ENCODE peak calls at places on chromosomes 7 and 10, in five cellular contexts. Y, J, U, L and N are unnamed samples.
A peak's percentile ranks its signal among the peaks of the same experiment; 100 is the strongest.

GRCh38 chr7:73555411-73555982 is 2.0 kb downstream of the BCL7B start:
- DNase-seq in U (no peak), J (no peak), Y (peak; percentile 68), L (no peak), N (no peak)

GRCh38 chr7:110921478-110922210 is 169.3 kb upstream of the LRRN3 start:
- DNase-seq in J (peak; percentile 55), U (no peak), Y (no peak), L (no peak), N (no peak)

GRCh38 chr10:23047201-23048050 is 48.0 kb upstream of the MSRB2 start:
- DNase-seq in J (peak; percentile 12), Y (no peak), U (no peak), L (no peak), N (no peak)

GRCh38 chr7:21305455-21306235 is 122.2 kb upstream of the SP4 start:
- DNase-seq in Y (peak; percentile 50), L (no peak), J (no peak), U (no peak), N (no peak)

GRCh38 chr10:110843031-110843430 is 28.7 kb upstream of the PDCD4 start:
- DNase-seq in Y (no peak), L (peak; percentile 86), U (no peak), J (no peak), N (no peak)

GRCh38 chr7:115297651-115298050 is 375.8 kb downstream of the MDFIC start:
- DNase-seq in L (no peak), U (no peak), J (peak; percentile 91), Y (peak; percentile 93), N (no peak)

GRCh38 chr7:134693256-134693655 is 46.6 kb downstream of the BPGM start:
- DNase-seq in J (peak; percentile 88), U (no peak), Y (peak; percentile 63), L (no peak), N (no peak)

GRCh38 chr10:110556993-110557601 is 10.4 kb upstream of the SMC3 start:
- DNase-seq in U (peak; percentile 37), Y (peak; percentile 62), L (peak; percentile 63), J (peak; percentile 73), N (no peak)

GRCh38 chr7:129356176-129356575 is 78.1 kb upstream of the STRIP2 start:
- DNase-seq in Y (no peak), U (no peak), L (no peak), J (no peak), N (no peak)

GRCh38 chr7:108351715-108352114 is 104.5 kb downstream of the NRCAM start:
- DNase-seq in L (no peak), J (peak; percentile 15), U (no peak), Y (no peak), N (no peak)

GRCh38 chr7:79528421-79528820 is 75.0 kb upstream of the MAGI2 start:
- DNase-seq in L (no peak), J (no peak), Y (peak; percentile 94), U (no peak), N (no peak)

GRCh38 chr7:76261935-76262334 is 40.5 kb upstream of the HSPB1 start:
- DNase-seq in L (no peak), J (no peak), U (no peak), Y (no peak), N (no peak)

GRCh38 chr10:105063796-105064195 is 422.7 kb downstream of the SORCS3 start:
- DNase-seq in L (peak; percentile 7), Y (peak; percentile 73), J (peak; percentile 1), U (no peak), N (no peak)

GRCh38 chr10:132158810-132159209 is 27.9 kb upstream of the DPYSL4 start:
- DNase-seq in L (no peak), Y (no peak), U (no peak), J (no peak), N (no peak)

GRCh38 chr7:81632418-81632817 is 137.4 kb downstream of the HGF start:
- DNase-seq in U (no peak), J (peak; percentile 78), L (no peak), Y (peak; percentile 45), N (no peak)

GRCh38 chr10:50387736-50388081 is 136.4 kb upstream of the ASAH2 start:
- DNase-seq in U (no peak), J (no peak), L (no peak), Y (no peak), N (no peak)

GRCh38 chr7:120991570-120991969 is 3.1 kb downstream of the CPED1 start:
- DNase-seq in J (peak; percentile 72), Y (peak; percentile 55), L (no peak), U (no peak), N (no peak)

GRCh38 chr7:133780912-133781311 is 346.2 kb upstream of the LRGUK start:
- DNase-seq in U (no peak), Y (no peak), J (no peak), L (no peak), N (no peak)

GRCh38 chr10:23198610-23198939 is 6.5 kb downstream of the PTF1A start:
- DNase-seq in J (no peak), U (no peak), Y (no peak), L (no peak), N (no peak)

GRCh38 chr10:52950578-52950977 is 178.0 kb upstream of the MBL2 start:
- DNase-seq in Y (no peak), U (no peak), J (no peak), L (no peak), N (no peak)

GRCh38 chr7:10121641-10122040 is 852.0 kb upstream of the PHF14 start:
- DNase-seq in U (no peak), L (no peak), J (no peak), Y (no peak), N (no peak)

GRCh38 chr7:11228515-11228914 is 254.8 kb downstream of the PHF14 start:
- DNase-seq in L (no peak), U (no peak), Y (no peak), J (peak; percentile 85), N (no peak)

GRCh38 chr7:114416089-114416990 is 1.7 kb downstream of the FOXP2 start:
- DNase-seq in Y (peak; percentile 21), U (no peak), J (no peak), L (no peak), N (no peak)

GRCh38 chr10:96964131-96964530 is 132.0 kb downstream of the LCOR start:
- DNase-seq in U (no peak), Y (no peak), J (no peak), L (no peak), N (no peak)

GRCh38 chr10:132138133-132138532 is 48.6 kb upstream of the DPYSL4 start:
- DNase-seq in U (no peak), L (no peak), J (no peak), Y (no peak), N (peak; percentile 20)